ENCODE peak calls at places on chromosomes 3 and 15, in nine cellular contexts. F is AG10803; J is stimulated activated CD4-positive, alpha-beta T cell treated with anti-CD3 and anti-CD28 coated beads, Interleukin-15, amount 100 ng/mL, for 1 hour; Q is effector CD4-positive, alpha-beta T cell; N is NCI-H187; K is esophagus muscularis mucosa; O is activated T-cell treated with anti-CD3 and anti-CD28 coated beads, Interleukin-2, amount 50 U/mL, for 1 hour; P is stimulated activated CD8-positive, alpha-beta memory T cell treated with anti-CD3 and anti-CD28 coated beads, Interleukin-7, amount 100 ng/mL, for 24 hours; T is activated T-helper 1 cell treated with anti-CD3 and anti-CD28 coated beads, Interleukin-2, amount 50 U/mL, for 16 hours. R is an unnamed sample.

GRCh38 chr3:139718415-139718814 is 40.6 kb upstream of the NMNAT3 start:
- DNase-seq in O (no peak), F (peak), P (no peak), K (no peak), J (no peak), N (peak), T (no peak), Q (no peak), R (peak)

GRCh38 chr15:39998511-39998910 is 40.5 kb downstream of the SRP14 start:
- DNase-seq in Q (no peak), P (no peak), O (no peak), T (no peak), F (no peak), K (no peak), J (no peak), N (no peak), R (no peak)

GRCh38 chr3:98985406-98985805 is 83.9 kb upstream of the DCBLD2 start:
- DNase-seq in P (no peak), Q (no peak), K (no peak), J (no peak), T (no peak), N (no peak), O (no peak), F (no peak), R (no peak)

GRCh38 chr3:43709022-43709421 is 18.3 kb downstream of the ABHD5 start:
- DNase-seq in Q (no peak), P (no peak), F (peak), O (no peak), N (no peak), J (no peak), T (no peak), K (no peak), R (no peak)

GRCh38 chr3:47407896-47408838 is 27.3 kb downstream of the PTPN23 start:
- DNase-seq in J (no peak), T (no peak), Q (no peak), P (no peak), K (no peak), O (no peak), N (no peak), F (no peak), R (no peak)

GRCh38 chr3:125367403-125368230 is 7.5 kb downstream of the ZNF148 start:
- DNase-seq in F (peak), Q (no peak), P (no peak), O (no peak), N (no peak), T (no peak), K (no peak), J (no peak), R (no peak)

GRCh38 chr3:13638927-13639326 is 90.0 kb downstream of the FBLN2 start:
- DNase-seq in J (no peak), O (no peak), N (no peak), F (peak), P (no peak), T (no peak), K (no peak), Q (no peak), R (no peak)

GRCh38 chr15:65743637-65744252 is 48.3 kb downstream of the DENND4A start:
- DNase-seq in P (no peak), Q (no peak), K (no peak), N (no peak), F (no peak), T (no peak), O (no peak), J (no peak), R (no peak)

GRCh38 chr3:11563749-11564148 is 80.0 kb downstream of the VGLL4 start:
- DNase-seq in T (no peak), K (no peak), J (no peak), F (no peak), O (no peak), P (no peak), Q (no peak), N (no peak), R (no peak)

GRCh38 chr15:25670025-25670554 is 193.0 kb downstream of the ATP10A start:
- DNase-seq in K (no peak), T (no peak), J (no peak), P (no peak), Q (no peak), N (no peak), O (no peak), F (peak), R (peak)

GRCh38 chr3:177177670-177178295 is 19.5 kb downstream of the TBL1XR1 start:
- DNase-seq in J (no peak), Q (no peak), O (no peak), K (no peak), N (no peak), F (no peak), T (no peak), P (no peak), R (no peak)

GRCh38 chr3:124281453-124282316 is 289.8 kb upstream of the ROPN1 start:
- DNase-seq in K (peak), O (no peak), F (peak), Q (no peak), T (no peak), N (no peak), P (no peak), J (no peak), R (peak)

GRCh38 chr3:126982522-126983175 is at the start of gene PLXNA1:
- DNase-seq in N (peak), F (peak), J (peak), O (peak), P (peak), K (no peak), T (peak), Q (peak), R (peak)

GRCh38 chr3:127287840-127288239 is at the start of gene PRR20G:
- DNase-seq in F (no peak), T (no peak), K (no peak), O (no peak), P (no peak), Q (no peak), N (no peak), J (no peak), R (no peak)

GRCh38 chr3:33898901-33899300 is 100.5 kb downstream of the PDCD6IP start:
- DNase-seq in F (no peak), K (peak), N (no peak), O (no peak), T (no peak), P (no peak), Q (no peak), J (no peak), R (no peak)

GRCh38 chr3:195462308-195462610 is 19.4 kb upstream of the ACAP2 start:
- DNase-seq in N (no peak), J (no peak), O (no peak), P (no peak), K (no peak), T (no peak), Q (no peak), F (no peak), R (no peak)

GRCh38 chr3:108106031-108106430 is 15.2 kb upstream of the CD47 start:
- DNase-seq in O (no peak), J (no peak), K (no peak), N (no peak), Q (no peak), P (no peak), T (no peak), F (peak), R (no peak)

GRCh38 chr3:46520531-46520930 is 22.8 kb downstream of the RTP3 start:
- DNase-seq in T (no peak), K (peak), Q (no peak), F (no peak), N (no peak), O (no peak), J (no peak), P (no peak), R (no peak)

GRCh38 chr3:197494366-197495058 is 61.3 kb downstream of the BDH1 start:
- DNase-seq in T (no peak), F (peak), J (no peak), N (no peak), K (no peak), Q (no peak), P (no peak), O (no peak), R (peak)